ENCODE peak calls at places on chromosome 22, in six cellular contexts. One of them, this sample, is unnamed.

GRCh38 chr22:24514241-24515024 is 19.3 kb downstream of the UPB1 start:
- DNase-seq in astrocyte of the spinal cord: no peak
- DNase-seq in stimulated activated CD8-positive, alpha-beta memory T cell treated with anti-CD3 and anti-CD28 coated beads, Interleukin-12 subunit alpha, Interleukin-12 subunit beta, amount 100 ng/mL, for 1 hour: no peak
- DNase-seq in T-helper 2 cell treated with Interferon-gamma antibody and Interleukin-4, amounts not matched to agents 5 μg/mL and 100 μg/mL, for 36 hours: peak; percentile 16
- DNase-seq in stimulated activated CD4-positive, alpha-beta T cell treated with anti-CD3 and anti-CD28 coated beads, TNF-alpha, amount 100 ng/mL, for 4 hours: no peak
- DNase-seq in NK-92 treated with Interleukin-12 subunit alpha and Interleukin-12 subunit beta, amount 100 ng/mL, for 24 hours: no peak
- DNase-seq in this sample: no peak

GRCh38 chr22:42945736-42946135 is 69.2 kb downstream of the PACSIN2 start:
- DNase-seq in T-helper 2 cell treated with Interferon-gamma antibody and Interleukin-4, amounts not matched to agents 5 μg/mL and 100 μg/mL, for 36 hours: no peak
- DNase-seq in stimulated activated CD4-positive, alpha-beta T cell treated with anti-CD3 and anti-CD28 coated beads, TNF-alpha, amount 100 ng/mL, for 4 hours: no peak
- DNase-seq in NK-92 treated with Interleukin-12 subunit alpha and Interleukin-12 subunit beta, amount 100 ng/mL, for 24 hours: peak; percentile 15
- DNase-seq in stimulated activated CD8-positive, alpha-beta memory T cell treated with anti-CD3 and anti-CD28 coated beads, Interleukin-12 subunit alpha, Interleukin-12 subunit beta, amount 100 ng/mL, for 1 hour: no peak
- DNase-seq in astrocyte of the spinal cord: no peak
- DNase-seq in this sample: peak; percentile 37

GRCh38 chr22:41996826-41997225 is 1.8 kb upstream of the WBP2NL start:
- DNase-seq in T-helper 2 cell treated with Interferon-gamma antibody and Interleukin-4, amounts not matched to agents 5 μg/mL and 100 μg/mL, for 36 hours: no peak
- DNase-seq in stimulated activated CD8-positive, alpha-beta memory T cell treated with anti-CD3 and anti-CD28 coated beads, Interleukin-12 subunit alpha, Interleukin-12 subunit beta, amount 100 ng/mL, for 1 hour: no peak
- DNase-seq in astrocyte of the spinal cord: no peak
- DNase-seq in NK-92 treated with Interleukin-12 subunit alpha and Interleukin-12 subunit beta, amount 100 ng/mL, for 24 hours: no peak
- DNase-seq in stimulated activated CD4-positive, alpha-beta T cell treated with anti-CD3 and anti-CD28 coated beads, TNF-alpha, amount 100 ng/mL, for 4 hours: no peak
- DNase-seq in this sample: no peak

GRCh38 chr22:29717789-29718188 is 2.0 kb upstream of the CABP7 start:
- DNase-seq in stimulated activated CD4-positive, alpha-beta T cell treated with anti-CD3 and anti-CD28 coated beads, TNF-alpha, amount 100 ng/mL, for 4 hours: no peak
- DNase-seq in NK-92 treated with Interleukin-12 subunit alpha and Interleukin-12 subunit beta, amount 100 ng/mL, for 24 hours: no peak
- DNase-seq in astrocyte of the spinal cord: no peak
- DNase-seq in T-helper 2 cell treated with Interferon-gamma antibody and Interleukin-4, amounts not matched to agents 5 μg/mL and 100 μg/mL, for 36 hours: no peak
- DNase-seq in stimulated activated CD8-positive, alpha-beta memory T cell treated with anti-CD3 and anti-CD28 coated beads, Interleukin-12 subunit alpha, Interleukin-12 subunit beta, amount 100 ng/mL, for 1 hour: no peak
- DNase-seq in this sample: no peak

GRCh38 chr22:38982008-38982927 is at the start of gene APOBEC3B:
- DNase-seq in astrocyte of the spinal cord: peak; percentile 93
- DNase-seq in NK-92 treated with Interleukin-12 subunit alpha and Interleukin-12 subunit beta, amount 100 ng/mL, for 24 hours: peak; percentile 77
- DNase-seq in stimulated activated CD4-positive, alpha-beta T cell treated with anti-CD3 and anti-CD28 coated beads, TNF-alpha, amount 100 ng/mL, for 4 hours: no peak
- DNase-seq in T-helper 2 cell treated with Interferon-gamma antibody and Interleukin-4, amounts not matched to agents 5 μg/mL and 100 μg/mL, for 36 hours: peak; percentile 89
- DNase-seq in stimulated activated CD8-positive, alpha-beta memory T cell treated with anti-CD3 and anti-CD28 coated beads, Interleukin-12 subunit alpha, Interleukin-12 subunit beta, amount 100 ng/mL, for 1 hour: peak; percentile 51
- DNase-seq in this sample: peak; percentile 96

GRCh38 chr22:23053912-23054530 is 16.3 kb upstream of the GNAZ start:
- DNase-seq in stimulated activated CD4-positive, alpha-beta T cell treated with anti-CD3 and anti-CD28 coated beads, TNF-alpha, amount 100 ng/mL, for 4 hours: no peak
- DNase-seq in T-helper 2 cell treated with Interferon-gamma antibody and Interleukin-4, amounts not matched to agents 5 μg/mL and 100 μg/mL, for 36 hours: no peak
- DNase-seq in stimulated activated CD8-positive, alpha-beta memory T cell treated with anti-CD3 and anti-CD28 coated beads, Interleukin-12 subunit alpha, Interleukin-12 subunit beta, amount 100 ng/mL, for 1 hour: no peak
- DNase-seq in astrocyte of the spinal cord: no peak
- DNase-seq in NK-92 treated with Interleukin-12 subunit alpha and Interleukin-12 subunit beta, amount 100 ng/mL, for 24 hours: no peak
- DNase-seq in this sample: no peak

GRCh38 chr22:22565991-22566390 is 6.9 kb upstream of the PRAME start:
- DNase-seq in stimulated activated CD8-positive, alpha-beta memory T cell treated with anti-CD3 and anti-CD28 coated beads, Interleukin-12 subunit alpha, Interleukin-12 subunit beta, amount 100 ng/mL, for 1 hour: no peak
- DNase-seq in NK-92 treated with Interleukin-12 subunit alpha and Interleukin-12 subunit beta, amount 100 ng/mL, for 24 hours: no peak
- DNase-seq in stimulated activated CD4-positive, alpha-beta T cell treated with anti-CD3 and anti-CD28 coated beads, TNF-alpha, amount 100 ng/mL, for 4 hours: no peak
- DNase-seq in astrocyte of the spinal cord: no peak
- DNase-seq in T-helper 2 cell treated with Interferon-gamma antibody and Interleukin-4, amounts not matched to agents 5 μg/mL and 100 μg/mL, for 36 hours: no peak
- DNase-seq in this sample: peak; percentile 70

GRCh38 chr22:41815716-41816115 is 15.2 kb downstream of the CCDC134 start:
- DNase-seq in T-helper 2 cell treated with Interferon-gamma antibody and Interleukin-4, amounts not matched to agents 5 μg/mL and 100 μg/mL, for 36 hours: no peak
- DNase-seq in stimulated activated CD8-positive, alpha-beta memory T cell treated with anti-CD3 and anti-CD28 coated beads, Interleukin-12 subunit alpha, Interleukin-12 subunit beta, amount 100 ng/mL, for 1 hour: no peak
- DNase-seq in NK-92 treated with Interleukin-12 subunit alpha and Interleukin-12 subunit beta, amount 100 ng/mL, for 24 hours: no peak
- DNase-seq in stimulated activated CD4-positive, alpha-beta T cell treated with anti-CD3 and anti-CD28 coated beads, TNF-alpha, amount 100 ng/mL, for 4 hours: no peak
- DNase-seq in astrocyte of the spinal cord: no peak
- DNase-seq in this sample: no peak

GRCh38 chr22:42412744-42413220 is 19.4 kb downstream of the NFAM1 start:
- DNase-seq in NK-92 treated with Interleukin-12 subunit alpha and Interleukin-12 subunit beta, amount 100 ng/mL, for 24 hours: no peak
- DNase-seq in stimulated activated CD8-positive, alpha-beta memory T cell treated with anti-CD3 and anti-CD28 coated beads, Interleukin-12 subunit alpha, Interleukin-12 subunit beta, amount 100 ng/mL, for 1 hour: no peak
- DNase-seq in astrocyte of the spinal cord: no peak
- DNase-seq in stimulated activated CD4-positive, alpha-beta T cell treated with anti-CD3 and anti-CD28 coated beads, TNF-alpha, amount 100 ng/mL, for 4 hours: no peak
- DNase-seq in T-helper 2 cell treated with Interferon-gamma antibody and Interleukin-4, amounts not matched to agents 5 μg/mL and 100 μg/mL, for 36 hours: no peak
- DNase-seq in this sample: no peak

GRCh38 chr22:47300698-47301405 is 538.4 kb downstream of the TBC1D22A start:
- DNase-seq in stimulated activated CD4-positive, alpha-beta T cell treated with anti-CD3 and anti-CD28 coated beads, TNF-alpha, amount 100 ng/mL, for 4 hours: no peak
- DNase-seq in astrocyte of the spinal cord: no peak
- DNase-seq in T-helper 2 cell treated with Interferon-gamma antibody and Interleukin-4, amounts not matched to agents 5 μg/mL and 100 μg/mL, for 36 hours: no peak
- DNase-seq in stimulated activated CD8-positive, alpha-beta memory T cell treated with anti-CD3 and anti-CD28 coated beads, Interleukin-12 subunit alpha, Interleukin-12 subunit beta, amount 100 ng/mL, for 1 hour: no peak
- DNase-seq in NK-92 treated with Interleukin-12 subunit alpha and Interleukin-12 subunit beta, amount 100 ng/mL, for 24 hours: no peak
- DNase-seq in this sample: no peak

GRCh38 chr22:39325392-39325932 is 6.0 kb upstream of the RPL3 start:
- DNase-seq in astrocyte of the spinal cord: no peak
- DNase-seq in NK-92 treated with Interleukin-12 subunit alpha and Interleukin-12 subunit beta, amount 100 ng/mL, for 24 hours: no peak
- DNase-seq in stimulated activated CD4-positive, alpha-beta T cell treated with anti-CD3 and anti-CD28 coated beads, TNF-alpha, amount 100 ng/mL, for 4 hours: no peak
- DNase-seq in stimulated activated CD8-positive, alpha-beta memory T cell treated with anti-CD3 and anti-CD28 coated beads, Interleukin-12 subunit alpha, Interleukin-12 subunit beta, amount 100 ng/mL, for 1 hour: no peak
- DNase-seq in T-helper 2 cell treated with Interferon-gamma antibody and Interleukin-4, amounts not matched to agents 5 μg/mL and 100 μg/mL, for 36 hours: no peak
- DNase-seq in this sample: no peak

GRCh38 chr22:33524511-33525270 is 395.6 kb downstream of the LARGE1 start:
- DNase-seq in T-helper 2 cell treated with Interferon-gamma antibody and Interleukin-4, amounts not matched to agents 5 μg/mL and 100 μg/mL, for 36 hours: no peak
- DNase-seq in astrocyte of the spinal cord: no peak
- DNase-seq in stimulated activated CD4-positive, alpha-beta T cell treated with anti-CD3 and anti-CD28 coated beads, TNF-alpha, amount 100 ng/mL, for 4 hours: no peak
- DNase-seq in NK-92 treated with Interleukin-12 subunit alpha and Interleukin-12 subunit beta, amount 100 ng/mL, for 24 hours: no peak
- DNase-seq in stimulated activated CD8-positive, alpha-beta memory T cell treated with anti-CD3 and anti-CD28 coated beads, Interleukin-12 subunit alpha, Interleukin-12 subunit beta, amount 100 ng/mL, for 1 hour: no peak
- DNase-seq in this sample: no peak

GRCh38 chr22:49143812-49144211 is 683.9 kb downstream of the BRD1 start:
- DNase-seq in stimulated activated CD8-positive, alpha-beta memory T cell treated with anti-CD3 and anti-CD28 coated beads, Interleukin-12 subunit alpha, Interleukin-12 subunit beta, amount 100 ng/mL, for 1 hour: no peak
- DNase-seq in NK-92 treated with Interleukin-12 subunit alpha and Interleukin-12 subunit beta, amount 100 ng/mL, for 24 hours: no peak
- DNase-seq in T-helper 2 cell treated with Interferon-gamma antibody and Interleukin-4, amounts not matched to agents 5 μg/mL and 100 μg/mL, for 36 hours: no peak
- DNase-seq in stimulated activated CD4-positive, alpha-beta T cell treated with anti-CD3 and anti-CD28 coated beads, TNF-alpha, amount 100 ng/mL, for 4 hours: no peak
- DNase-seq in astrocyte of the spinal cord: no peak
- DNase-seq in this sample: no peak

GRCh38 chr22:43270314-43270908 is 72.8 kb downstream of the SCUBE1 start:
- DNase-seq in stimulated activated CD4-positive, alpha-beta T cell treated with anti-CD3 and anti-CD28 coated beads, TNF-alpha, amount 100 ng/mL, for 4 hours: no peak
- DNase-seq in astrocyte of the spinal cord: no peak
- DNase-seq in NK-92 treated with Interleukin-12 subunit alpha and Interleukin-12 subunit beta, amount 100 ng/mL, for 24 hours: no peak
- DNase-seq in stimulated activated CD8-positive, alpha-beta memory T cell treated with anti-CD3 and anti-CD28 coated beads, Interleukin-12 subunit alpha, Interleukin-12 subunit beta, amount 100 ng/mL, for 1 hour: no peak
- DNase-seq in T-helper 2 cell treated with Interferon-gamma antibody and Interleukin-4, amounts not matched to agents 5 μg/mL and 100 μg/mL, for 36 hours: no peak
- DNase-seq in this sample: no peak

GRCh38 chr22:28594784-28595324 is 84.8 kb downstream of the TTC28 start:
- DNase-seq in stimulated activated CD8-positive, alpha-beta memory T cell treated with anti-CD3 and anti-CD28 coated beads, Interleukin-12 subunit alpha, Interleukin-12 subunit beta, amount 100 ng/mL, for 1 hour: no peak
- DNase-seq in T-helper 2 cell treated with Interferon-gamma antibody and Interleukin-4, amounts not matched to agents 5 μg/mL and 100 μg/mL, for 36 hours: no peak
- DNase-seq in NK-92 treated with Interleukin-12 subunit alpha and Interleukin-12 subunit beta, amount 100 ng/mL, for 24 hours: no peak
- DNase-seq in astrocyte of the spinal cord: peak; percentile 76
- DNase-seq in stimulated activated CD4-positive, alpha-beta T cell treated with anti-CD3 and anti-CD28 coated beads, TNF-alpha, amount 100 ng/mL, for 4 hours: no peak
- DNase-seq in this sample: peak; percentile 63

GRCh38 chr22:23276656-23277582 is 96.6 kb downstream of the BCR start:
- DNase-seq in NK-92 treated with Interleukin-12 subunit alpha and Interleukin-12 subunit beta, amount 100 ng/mL, for 24 hours: no peak
- DNase-seq in astrocyte of the spinal cord: no peak
- DNase-seq in stimulated activated CD8-positive, alpha-beta memory T cell treated with anti-CD3 and anti-CD28 coated beads, Interleukin-12 subunit alpha, Interleukin-12 subunit beta, amount 100 ng/mL, for 1 hour: no peak
- DNase-seq in stimulated activated CD4-positive, alpha-beta T cell treated with anti-CD3 and anti-CD28 coated beads, TNF-alpha, amount 100 ng/mL, for 4 hours: no peak
- DNase-seq in T-helper 2 cell treated with Interferon-gamma antibody and Interleukin-4, amounts not matched to agents 5 μg/mL and 100 μg/mL, for 36 hours: no peak
- DNase-seq in this sample: no peak

This sample was measured in NB4.